ENCODE peak calls at places on chromosomes 16 and 17, in seven cellular contexts. W is T-helper 2 cell, K is Right ventricle myocardium inferior, I is NCI-H774, D is ACHN, A is A172, Y is Caco-2. O is an unnamed sample.

GRCh38 chr17:78922876-78923498 is 2.2 kb downstream of the TIMP2 start:
- DNase-seq in I (no peak), K (peak), Y (no peak), A (no peak), D (no peak), W (no peak), O (no peak)

GRCh38 chr16:88920618-88921602 is 54.5 kb upstream of the PABPN1L start:
- DNase-seq in K (peak), Y (no peak), W (no peak), I (no peak), A (peak), D (no peak), O (peak)

GRCh38 chr16:86120201-86120981 is 221.4 kb downstream of the IRF8 start:
- DNase-seq in A (peak), Y (no peak), I (no peak), K (no peak), W (no peak), D (no peak), O (no peak)

GRCh38 chr17:56074366-56074765 is 78.9 kb upstream of the ANKFN1 start:
- DNase-seq in A (no peak), W (no peak), K (no peak), D (no peak), I (no peak), Y (no peak), O (no peak)

GRCh38 chr17:62892870-62893338 is 73.1 kb upstream of the TANC2 start:
- DNase-seq in I (no peak), D (peak), W (no peak), A (peak), Y (no peak), K (no peak), O (peak)

GRCh38 chr16:49486350-49486749 is 112.7 kb downstream of the C16orf78 start:
- DNase-seq in I (no peak), D (no peak), Y (no peak), W (no peak), A (no peak), K (no peak), O (no peak)

GRCh38 chr17:21823130-21823529 is 130.8 kb downstream of the KCNJ18 start:
- DNase-seq in K (no peak), I (no peak), A (no peak), Y (no peak), D (no peak), W (no peak), O (peak)

GRCh38 chr17:38697061-38697820 is 7.8 kb upstream of the MLLT6 start:
- DNase-seq in Y (no peak), I (no peak), A (no peak), K (no peak), D (no peak), W (no peak), O (no peak)

GRCh38 chr17:72715906-72716572 is 376.4 kb downstream of the SLC39A11 start:
- DNase-seq in W (no peak), Y (no peak), A (peak), I (no peak), D (peak), K (no peak), O (peak)

GRCh38 chr16:58499615-58500328 is at the start of gene NDRG4:
- DNase-seq in W (no peak), Y (peak), D (peak), A (peak), K (no peak), I (peak), O (peak)

GRCh38 chr16:84471966-84472365 is 32.5 kb downstream of the MEAK7 start:
- DNase-seq in D (no peak), I (no peak), W (no peak), K (no peak), Y (no peak), A (no peak), O (no peak)

GRCh38 chr17:78890111-78890897 is 12.7 kb downstream of the CEP295NL start:
- DNase-seq in K (peak), A (no peak), W (peak), I (no peak), D (no peak), Y (no peak), O (no peak)

GRCh38 chr16:3026003-3026378 is 2.2 kb downstream of the THOC6 start:
- DNase-seq in W (no peak), I (no peak), D (no peak), K (no peak), A (no peak), Y (no peak), O (no peak)

GRCh38 chr17:66975614-66976378 is 11.3 kb downstream of the CACNG4 start:
- DNase-seq in K (no peak), A (peak), Y (peak), I (no peak), W (no peak), D (peak), O (peak)

O was measured in PC-9.